ENCODE peak calls at places on chromosomes 7 and 10, in five cellular contexts. X, P, Q, S and F are unnamed samples.

GRCh38 chr7:156527458-156527890 is 113.1 kb upstream of the RNF32 start:
- DNase-seq in S (no peak), X (no peak), P (no peak), Q (no peak), F (no peak)

GRCh38 chr7:116422651-116423050 is 76.9 kb upstream of the CAV2 start:
- DNase-seq in X (no peak), Q (no peak), S (no peak), P (no peak), F (no peak)

GRCh38 chr10:122286872-122287271 is 15.8 kb downstream of the BTBD16 start:
- DNase-seq in X (no peak), S (peak; percentile 33), Q (peak; percentile 93), P (no peak), F (no peak)

GRCh38 chr10:65742851-65743250 is 1183.0 kb upstream of the LRRTM3 start:
- DNase-seq in S (no peak), P (no peak), X (no peak), Q (no peak), F (no peak)

GRCh38 chr7:122006687-122007086 is 133.7 kb downstream of the PTPRZ1 start:
- DNase-seq in P (no peak), X (no peak), Q (no peak), S (peak; percentile 33), F (no peak)

GRCh38 chr10:93061594-93062498 is 1.2 kb downstream of the CYP26C1 start:
- DNase-seq in P (no peak), X (no peak), Q (no peak), S (peak; percentile 52), F (no peak)

GRCh38 chr7:155213385-155213784 is 84.3 kb upstream of the INSIG1 start:
- DNase-seq in Q (peak; percentile 75), P (no peak), S (no peak), X (no peak), F (no peak)

GRCh38 chr7:26743205-26743604 is 121.2 kb downstream of the SKAP2 start:
- DNase-seq in X (no peak), P (no peak), Q (no peak), S (no peak), F (no peak)

GRCh38 chr10:116947838-116948529 is 57.0 kb downstream of the SHTN1 start:
- DNase-seq in S (peak; percentile 74), X (peak; percentile 4), P (no peak), Q (peak; percentile 42), F (no peak)

GRCh38 chr10:34622914-34623313 is 192.2 kb downstream of the PARD3 start:
- DNase-seq in X (no peak), P (no peak), S (no peak), Q (no peak), F (no peak)

GRCh38 chr7:27375958-27376357 is 133.4 kb downstream of the EVX1 start:
- DNase-seq in S (peak; percentile 69), Q (no peak), X (no peak), P (no peak), F (no peak)

GRCh38 chr10:35037104-35037503 is 53.0 kb downstream of the CUL2 start:
- DNase-seq in X (no peak), S (peak; percentile 45), P (no peak), Q (no peak), F (no peak)

GRCh38 chr10:49608925-49609282 is 1.2 kb upstream of the SLC18A3 start:
- DNase-seq in X (no peak), S (peak; percentile 61), P (no peak), Q (no peak), F (peak; percentile 41)

GRCh38 chr7:24907311-24907886 is 72.6 kb downstream of the OSBPL3 start:
- DNase-seq in X (peak; percentile 72), S (no peak), P (no peak), Q (peak; percentile 61), F (no peak)

GRCh38 chr7:158295966-158296797 is 291.4 kb downstream of the PTPRN2 start:
- DNase-seq in S (no peak), Q (no peak), P (peak; percentile 16), X (no peak), F (peak; percentile 47)

GRCh38 chr10:62862447-62862846 is 46.3 kb upstream of the EGR2 start:
- DNase-seq in X (no peak), S (no peak), Q (no peak), P (no peak), F (no peak)

GRCh38 chr7:127870231-127870907 is 160.9 kb downstream of the LRRC4 start:
- DNase-seq in P (no peak), S (no peak), Q (no peak), X (no peak), F (no peak)

GRCh38 chr7:144391823-144392255 is 11.7 kb downstream of the NOBOX start:
- DNase-seq in S (peak; percentile 83), Q (peak; percentile 46), X (peak; percentile 67), P (no peak), F (no peak)

GRCh38 chr7:43439631-43440401 is 143.1 kb upstream of the STK17A start:
- DNase-seq in P (peak; percentile 29), Q (peak; percentile 12), S (peak; percentile 91), X (peak; percentile 70), F (no peak)

DNA sequence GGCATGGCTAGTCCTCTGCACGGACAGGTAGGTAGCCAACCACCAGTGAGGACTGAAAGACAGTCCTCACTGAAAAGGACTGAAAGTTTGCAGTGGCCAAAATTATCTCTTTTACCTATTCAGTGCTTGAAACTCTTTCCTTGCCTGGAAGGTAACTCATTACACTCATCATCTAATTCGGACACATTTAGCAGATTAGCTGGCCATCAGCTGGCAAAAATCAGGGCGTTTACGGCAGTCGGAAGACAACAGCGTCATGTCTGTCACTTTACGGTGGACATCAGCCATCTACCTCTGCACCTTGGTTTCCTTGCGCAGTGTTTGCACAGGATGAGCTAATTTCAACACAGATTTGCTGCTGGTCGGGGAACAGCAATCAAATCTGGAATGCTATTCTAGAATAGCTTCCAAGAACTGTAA is 740 bp downstream of the ANXA7 start:
- DNase-seq in P (peak; percentile 38), S (peak; percentile 40), X (peak; percentile 78), Q (peak; percentile 32), F (no peak)
- H3K27ac ChIP-seq in P (peak overlapping the region; percentile 98), S (peak overlapping the region; percentile 95), X (peak overlapping the region; percentile 95), Q (peak overlapping the region; percentile 93), F (peak overlapping the region; percentile 93)

GRCh38 chr7:21617916-21618390 is 75.1 kb downstream of the DNAH11 start:
- DNase-seq in X (no peak), S (no peak), P (no peak), Q (peak; percentile 81), F (no peak)
- H3K27ac ChIP-seq in X (no peak overlapping the region), S (no peak overlapping the region), P (no peak overlapping the region), Q (peak overlapping the region; percentile 47), F (no peak overlapping the region)

GRCh38 chr10:132961864-132962622 is 19.7 kb upstream of the CFAP46 start:
- DNase-seq in S (peak; percentile 96), P (peak; percentile 73), Q (peak; percentile 62), X (peak; percentile 6), F (no peak)

GRCh38 chr10:132963430-132963960 is 21.1 kb upstream of the CFAP46 start:
- DNase-seq in X (no peak), P (no peak), S (no peak), Q (no peak), F (no peak)

GRCh38 chr10:132964231-132964630 is 21.9 kb upstream of the CFAP46 start:
- DNase-seq in X (no peak), P (no peak), S (no peak), Q (no peak), F (no peak)

GRCh38 chr10:132961420-132961803 is 19.0 kb upstream of the CFAP46 start:
- DNase-seq in S (no peak), P (no peak), Q (no peak), X (no peak), F (no peak)

DNA sequence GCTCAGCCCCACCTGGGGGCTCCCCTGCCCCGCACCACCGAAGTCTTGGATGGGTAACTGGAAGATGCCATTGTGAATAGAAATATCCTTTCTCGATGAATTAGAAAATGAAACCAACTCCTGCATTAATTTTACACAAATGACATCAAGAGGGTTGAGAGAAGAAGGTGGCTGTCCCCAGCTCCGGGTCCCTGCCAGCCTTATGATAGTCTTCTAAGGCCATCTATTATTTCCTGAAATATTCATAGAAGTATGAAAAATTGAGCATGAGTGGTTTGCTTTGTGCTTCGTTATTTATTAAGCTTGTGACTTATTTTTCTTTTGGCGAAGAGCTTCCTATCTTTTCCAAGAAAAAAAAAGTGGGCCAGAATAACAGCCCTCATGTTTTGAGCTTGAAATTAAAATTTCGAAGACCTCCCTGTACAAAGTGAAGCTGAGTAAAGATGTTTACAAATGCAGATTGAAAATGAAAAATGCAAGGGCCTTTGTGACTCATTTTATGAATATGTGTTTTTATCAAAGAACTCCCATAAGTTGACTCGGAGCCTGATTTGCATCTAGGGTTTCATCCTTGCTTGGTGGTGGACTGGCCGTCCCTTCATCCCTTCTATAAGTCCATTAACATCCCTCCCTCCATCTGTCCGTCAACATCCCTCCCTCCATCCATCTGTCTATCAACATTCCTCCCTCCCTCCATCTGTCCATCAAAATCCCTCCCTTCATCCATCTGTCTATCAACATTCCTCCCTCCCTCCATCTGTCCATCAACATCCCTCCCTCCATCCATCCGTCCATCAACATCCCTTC is 20.5 kb upstream of the CFAP46 start:
- DNase-seq in Q (peak; percentile 14), X (no peak), S (no peak), P (no peak), F (no peak)
- H3K27ac ChIP-seq in Q (no peak overlapping the region), X (no peak overlapping the region), S (no peak overlapping the region), P (peak overlapping the region; percentile 61), F (no peak overlapping the region)

GRCh38 chr10:29411666-29412335 is 122.9 kb downstream of the LYZL1 start:
- DNase-seq in P (no peak), S (no peak), X (peak; percentile 6), Q (no peak), F (no peak)
- H3K27ac ChIP-seq in P (peak overlapping the region; percentile 50), S (no peak overlapping the region), X (peak overlapping the region; percentile 4), Q (no peak overlapping the region), F (peak overlapping the region; percentile 40)

GRCh38 chr7:69659964-69660363 is 61.7 kb downstream of the AUTS2 start:
- DNase-seq in Q (no peak), P (no peak), S (peak; percentile 86), X (no peak), F (no peak)

GRCh38 chr7:69657331-69657730 is 59.1 kb downstream of the AUTS2 start:
- DNase-seq in P (no peak), X (no peak), S (no peak), Q (no peak), F (no peak)

GRCh38 chr7:69664433-69664832 is 66.2 kb downstream of the AUTS2 start:
- DNase-seq in Q (no peak), S (no peak), P (no peak), X (no peak), F (no peak)

GRCh38 chr7:69663911-69664310 is 65.6 kb downstream of the AUTS2 start:
- DNase-seq in P (no peak), S (no peak), Q (no peak), X (no peak), F (no peak)

GRCh38 chr7:69661342-69661741 is 63.1 kb downstream of the AUTS2 start:
- DNase-seq in Q (no peak), S (no peak), P (no peak), X (no peak), F (no peak)
- H3K27ac ChIP-seq in Q (no peak overlapping the region), S (no peak overlapping the region), P (no peak overlapping the region), X (no peak overlapping the region), F (no peak overlapping the region)

GRCh38 chr10:124683816-124684215 is 60.4 kb downstream of the FAM53B start:
- DNase-seq in Q (no peak), S (no peak), P (no peak), X (no peak), F (no peak)
- H3K27ac ChIP-seq in Q (no peak overlapping the region), S (no peak overlapping the region), P (peak overlapping the region; percentile 3), X (no peak overlapping the region), F (peak overlapping the region; percentile 9)

DNA sequence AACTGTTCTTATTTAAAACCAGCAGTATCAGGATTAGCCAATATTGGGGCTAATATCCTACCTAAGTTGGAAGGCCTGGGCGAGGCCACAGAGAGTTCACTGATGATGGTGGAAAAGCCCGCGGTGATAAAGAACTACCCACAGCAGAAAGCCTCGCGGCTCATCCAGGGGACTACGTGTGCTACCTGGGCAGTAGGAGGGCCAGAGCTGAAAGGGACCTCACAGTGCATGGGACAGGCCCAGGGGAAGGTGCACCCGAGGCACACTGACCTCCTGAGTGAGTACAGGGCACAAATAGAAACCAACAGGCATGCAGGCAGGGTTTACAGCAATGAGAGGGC is 1.4 kb downstream of the WDR86 start:
- DNase-seq in X (no peak), P (no peak), Q (no peak), S (no peak), F (no peak)
- H3K27ac ChIP-seq in X (no peak overlapping the region), P (peak overlapping the region; percentile 83), Q (no peak overlapping the region), S (no peak overlapping the region), F (peak overlapping the region; percentile 25)